ENCODE peak calls at places on chromosomes 5 and 9, in nine cellular contexts. One of them, this sample, is unnamed.

GRCh38 chr5:1314564-1314982 is 19.7 kb upstream of the TERT start:
- DNase-seq in tibial nerve: no peak
- DNase-seq in coronary artery: no peak
- DNase-seq in HCT116: no peak
- DNase-seq in choroid plexus epithelial cell: no peak
- DNase-seq in neural progenitor cell: no peak
- DNase-seq in A549: no peak
- DNase-seq in ascending aorta: peak; percentile 52
- DNase-seq in stomach: peak; percentile 19
- DNase-seq in this sample: no peak

GRCh38 chr5:103624748-103625147 is 62.2 kb upstream of the NUDT12 start:
- DNase-seq in choroid plexus epithelial cell: peak; percentile 86
- DNase-seq in coronary artery: no peak
- DNase-seq in tibial nerve: no peak
- DNase-seq in ascending aorta: no peak
- DNase-seq in stomach: no peak
- DNase-seq in HCT116: no peak
- DNase-seq in A549: no peak
- DNase-seq in neural progenitor cell: no peak
- DNase-seq in this sample: peak; percentile 6

GRCh38 chr9:83034587-83034986 is 28.4 kb downstream of the RASEF start:
- DNase-seq in neural progenitor cell: no peak
- DNase-seq in coronary artery: no peak
- DNase-seq in tibial nerve: no peak
- DNase-seq in HCT116: no peak
- DNase-seq in A549: no peak
- DNase-seq in choroid plexus epithelial cell: peak; percentile 64
- DNase-seq in stomach: no peak
- DNase-seq in ascending aorta: no peak
- DNase-seq in this sample: no peak

GRCh38 chr5:16937023-16937379 is 913 bp upstream of the MYO10 start:
- DNase-seq in choroid plexus epithelial cell: no peak
- DNase-seq in stomach: peak; percentile 77
- DNase-seq in coronary artery: no peak
- DNase-seq in neural progenitor cell: no peak
- DNase-seq in HCT116: no peak
- DNase-seq in ascending aorta: no peak
- DNase-seq in tibial nerve: no peak
- DNase-seq in A549: no peak
- DNase-seq in this sample: no peak

GRCh38 chr5:40480392-40480791 is 199.3 kb upstream of the PTGER4 start:
- DNase-seq in neural progenitor cell: no peak
- DNase-seq in stomach: no peak
- DNase-seq in A549: no peak
- DNase-seq in ascending aorta: no peak
- DNase-seq in tibial nerve: no peak
- DNase-seq in HCT116: no peak
- DNase-seq in coronary artery: no peak
- DNase-seq in choroid plexus epithelial cell: no peak
- DNase-seq in this sample: no peak

GRCh38 chr9:130110166-130110565 is 56.5 kb downstream of the GPR107 start:
- DNase-seq in HCT116: no peak
- DNase-seq in tibial nerve: no peak
- DNase-seq in neural progenitor cell: no peak
- DNase-seq in ascending aorta: no peak
- DNase-seq in choroid plexus epithelial cell: no peak
- DNase-seq in stomach: no peak
- DNase-seq in A549: no peak
- DNase-seq in coronary artery: no peak
- DNase-seq in this sample: no peak

GRCh38 chr5:151947924-151948323 is 23.3 kb upstream of the GLRA1 start:
- DNase-seq in choroid plexus epithelial cell: peak; percentile 73
- DNase-seq in A549: no peak
- DNase-seq in neural progenitor cell: no peak
- DNase-seq in tibial nerve: no peak
- DNase-seq in stomach: no peak
- DNase-seq in ascending aorta: no peak
- DNase-seq in HCT116: no peak
- DNase-seq in coronary artery: no peak
- DNase-seq in this sample: no peak

GRCh38 chr9:137306546-137307254 is 4.6 kb upstream of the NRARP start:
- DNase-seq in stomach: no peak
- DNase-seq in coronary artery: peak; percentile 70
- DNase-seq in choroid plexus epithelial cell: no peak
- DNase-seq in neural progenitor cell: no peak
- DNase-seq in tibial nerve: no peak
- DNase-seq in ascending aorta: peak; percentile 62
- DNase-seq in A549: no peak
- DNase-seq in HCT116: no peak
- DNase-seq in this sample: no peak

GRCh38 chr9:137433916-137434431 is 7.2 kb downstream of the ENTPD8 start:
- DNase-seq in coronary artery: no peak
- DNase-seq in choroid plexus epithelial cell: no peak
- DNase-seq in neural progenitor cell: no peak
- DNase-seq in A549: no peak
- DNase-seq in stomach: no peak
- DNase-seq in ascending aorta: no peak
- DNase-seq in tibial nerve: no peak
- DNase-seq in HCT116: no peak
- DNase-seq in this sample: no peak

GRCh38 chr5:152676177-152676576 is 271.1 kb upstream of the NMUR2 start:
- DNase-seq in stomach: no peak
- DNase-seq in neural progenitor cell: no peak
- DNase-seq in coronary artery: no peak
- DNase-seq in choroid plexus epithelial cell: no peak
- DNase-seq in tibial nerve: no peak
- DNase-seq in HCT116: no peak
- DNase-seq in ascending aorta: no peak
- DNase-seq in A549: no peak
- DNase-seq in this sample: no peak

GRCh38 chr9:91771027-91771426 is 179.0 kb downstream of the ROR2 start:
- DNase-seq in neural progenitor cell: peak; percentile 35
- DNase-seq in coronary artery: no peak
- DNase-seq in HCT116: no peak
- DNase-seq in A549: no peak
- DNase-seq in stomach: no peak
- DNase-seq in choroid plexus epithelial cell: peak; percentile 97
- DNase-seq in tibial nerve: no peak
- DNase-seq in ascending aorta: no peak
- DNase-seq in this sample: peak; percentile 95

GRCh38 chr9:99057665-99058625 is 47.0 kb upstream of the TGFBR1 start:
- DNase-seq in choroid plexus epithelial cell: peak; percentile 97
- DNase-seq in coronary artery: no peak
- DNase-seq in HCT116: no peak
- DNase-seq in tibial nerve: peak; percentile 52
- DNase-seq in stomach: peak; percentile 59
- DNase-seq in neural progenitor cell: no peak
- DNase-seq in A549: no peak
- DNase-seq in ascending aorta: no peak
- DNase-seq in this sample: no peak

GRCh38 chr5:80254767-80255424 is 952 bp downstream of the SERINC5 start:
- DNase-seq in choroid plexus epithelial cell: peak; percentile 48
- DNase-seq in tibial nerve: peak; percentile 19
- DNase-seq in HCT116: no peak
- DNase-seq in stomach: peak; percentile 49
- DNase-seq in A549: peak; percentile 28
- DNase-seq in ascending aorta: no peak
- DNase-seq in neural progenitor cell: no peak
- DNase-seq in coronary artery: no peak
- DNase-seq in this sample: peak; percentile 35

GRCh38 chr5:32711693-32712462 is 757 bp downstream of the NPR3 start:
- DNase-seq in neural progenitor cell: peak; percentile 62
- DNase-seq in ascending aorta: peak; percentile 76
- DNase-seq in HCT116: no peak
- DNase-seq in tibial nerve: no peak
- DNase-seq in A549: peak; percentile 35
- DNase-seq in stomach: no peak
- DNase-seq in choroid plexus epithelial cell: peak; percentile 25
- DNase-seq in coronary artery: no peak
- DNase-seq in this sample: peak; percentile 65

GRCh38 chr5:175659546-175660248 is 1.8 kb downstream of the HRH2 start:
- DNase-seq in stomach: no peak
- DNase-seq in A549: no peak
- DNase-seq in HCT116: no peak
- DNase-seq in coronary artery: no peak
- DNase-seq in tibial nerve: no peak
- DNase-seq in choroid plexus epithelial cell: no peak
- DNase-seq in neural progenitor cell: no peak
- DNase-seq in ascending aorta: no peak
- DNase-seq in this sample: no peak
- H3K4me3 ChIP-seq in stomach: peak overlapping the region; percentile 79
- H3K4me3 ChIP-seq in A549: no peak overlapping the region
- H3K4me3 ChIP-seq in HCT116: no peak overlapping the region
- H3K4me3 ChIP-seq in coronary artery: no peak overlapping the region
- H3K4me3 ChIP-seq in tibial nerve: no peak overlapping the region
- H3K4me3 ChIP-seq in choroid plexus epithelial cell: no peak overlapping the region
- H3K4me3 ChIP-seq in neural progenitor cell: no peak overlapping the region
- H3K4me3 ChIP-seq in ascending aorta: no peak overlapping the region
- H3K4me3 ChIP-seq in this sample: no peak overlapping the region

GRCh38 chr5:132104561-132104960 is 31.0 kb downstream of the CSF2 start:
- DNase-seq in coronary artery: no peak
- DNase-seq in choroid plexus epithelial cell: no peak
- DNase-seq in stomach: no peak
- DNase-seq in A549: no peak
- DNase-seq in tibial nerve: no peak
- DNase-seq in ascending aorta: no peak
- DNase-seq in HCT116: no peak
- DNase-seq in neural progenitor cell: no peak
- DNase-seq in this sample: peak; percentile 68

GRCh38 chr5:132102101-132102701 is 28.6 kb downstream of the CSF2 start:
- DNase-seq in choroid plexus epithelial cell: no peak
- DNase-seq in A549: no peak
- DNase-seq in stomach: no peak
- DNase-seq in HCT116: no peak
- DNase-seq in neural progenitor cell: no peak
- DNase-seq in coronary artery: no peak
- DNase-seq in ascending aorta: no peak
- DNase-seq in tibial nerve: no peak
- DNase-seq in this sample: no peak

GRCh38 chr5:132103969-132104391 is 30.4 kb downstream of the CSF2 start:
- DNase-seq in ascending aorta: no peak
- DNase-seq in tibial nerve: no peak
- DNase-seq in stomach: no peak
- DNase-seq in neural progenitor cell: no peak
- DNase-seq in HCT116: no peak
- DNase-seq in choroid plexus epithelial cell: no peak
- DNase-seq in coronary artery: no peak
- DNase-seq in A549: no peak
- DNase-seq in this sample: no peak

GRCh38 chr5:132102944-132103343 is 29.4 kb downstream of the CSF2 start:
- DNase-seq in neural progenitor cell: no peak
- DNase-seq in A549: no peak
- DNase-seq in stomach: no peak
- DNase-seq in ascending aorta: no peak
- DNase-seq in HCT116: no peak
- DNase-seq in coronary artery: no peak
- DNase-seq in tibial nerve: no peak
- DNase-seq in choroid plexus epithelial cell: no peak
- DNase-seq in this sample: no peak

GRCh38 chr5:132103380-132103951 is 29.9 kb downstream of the CSF2 start:
- DNase-seq in tibial nerve: peak; percentile 49
- DNase-seq in HCT116: peak; percentile 86
- DNase-seq in coronary artery: peak; percentile 86
- DNase-seq in neural progenitor cell: no peak
- DNase-seq in ascending aorta: peak; percentile 96
- DNase-seq in choroid plexus epithelial cell: peak; percentile 90
- DNase-seq in stomach: peak; percentile 46
- DNase-seq in A549: peak; percentile 58
- DNase-seq in this sample: peak; percentile 94
- TF ChIP-seq CTCF in tibial nerve: no peak
- TF ChIP-seq CTCF in HCT116: no peak
- TF ChIP-seq CTCF in coronary artery: no peak
- TF ChIP-seq CTCF in neural progenitor cell: no peak
- TF ChIP-seq CTCF in ascending aorta: no peak
- TF ChIP-seq CTCF in choroid plexus epithelial cell: no peak
- TF ChIP-seq CTCF in stomach: no peak
- TF ChIP-seq CTCF in A549: no peak
- TF ChIP-seq CTCF in this sample: peak; percentile 23

DNA sequence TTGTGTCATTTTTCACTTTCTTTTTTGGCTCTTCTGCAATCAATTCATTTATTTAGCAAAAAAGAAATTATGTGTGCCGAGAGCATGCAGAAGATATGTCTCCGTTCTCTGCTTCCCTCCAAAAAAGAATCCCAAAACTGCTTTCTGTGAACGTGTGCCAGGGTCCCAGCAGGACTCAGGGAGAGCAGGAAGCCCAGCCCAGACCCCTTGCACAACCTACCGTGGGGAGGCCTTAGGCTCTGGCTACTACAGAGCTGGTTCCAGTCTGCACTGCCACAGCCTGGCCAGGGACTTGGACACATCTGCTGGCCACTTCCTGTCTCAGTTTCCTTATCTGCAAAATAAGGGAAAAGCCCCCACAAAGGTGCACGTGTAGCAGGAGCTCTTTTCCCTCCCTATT is 2.4 kb downstream of the FGFR4 start:
- DNase-seq in ascending aorta: no peak
- DNase-seq in coronary artery: no peak
- DNase-seq in A549: no peak
- DNase-seq in HCT116: no peak
- DNase-seq in neural progenitor cell: no peak
- DNase-seq in tibial nerve: no peak
- DNase-seq in choroid plexus epithelial cell: peak; percentile 55
- DNase-seq in stomach: no peak
- DNase-seq in this sample: peak; percentile 16
- H3K4me3 ChIP-seq in ascending aorta: no peak overlapping the region
- H3K4me3 ChIP-seq in coronary artery: no peak overlapping the region
- H3K4me3 ChIP-seq in A549: no peak overlapping the region
- H3K4me3 ChIP-seq in HCT116: no peak overlapping the region
- H3K4me3 ChIP-seq in neural progenitor cell: no peak overlapping the region
- H3K4me3 ChIP-seq in tibial nerve: no peak overlapping the region
- H3K4me3 ChIP-seq in choroid plexus epithelial cell: no peak overlapping the region
- H3K4me3 ChIP-seq in stomach: no peak overlapping the region
- H3K4me3 ChIP-seq in this sample: no peak overlapping the region

DNA sequence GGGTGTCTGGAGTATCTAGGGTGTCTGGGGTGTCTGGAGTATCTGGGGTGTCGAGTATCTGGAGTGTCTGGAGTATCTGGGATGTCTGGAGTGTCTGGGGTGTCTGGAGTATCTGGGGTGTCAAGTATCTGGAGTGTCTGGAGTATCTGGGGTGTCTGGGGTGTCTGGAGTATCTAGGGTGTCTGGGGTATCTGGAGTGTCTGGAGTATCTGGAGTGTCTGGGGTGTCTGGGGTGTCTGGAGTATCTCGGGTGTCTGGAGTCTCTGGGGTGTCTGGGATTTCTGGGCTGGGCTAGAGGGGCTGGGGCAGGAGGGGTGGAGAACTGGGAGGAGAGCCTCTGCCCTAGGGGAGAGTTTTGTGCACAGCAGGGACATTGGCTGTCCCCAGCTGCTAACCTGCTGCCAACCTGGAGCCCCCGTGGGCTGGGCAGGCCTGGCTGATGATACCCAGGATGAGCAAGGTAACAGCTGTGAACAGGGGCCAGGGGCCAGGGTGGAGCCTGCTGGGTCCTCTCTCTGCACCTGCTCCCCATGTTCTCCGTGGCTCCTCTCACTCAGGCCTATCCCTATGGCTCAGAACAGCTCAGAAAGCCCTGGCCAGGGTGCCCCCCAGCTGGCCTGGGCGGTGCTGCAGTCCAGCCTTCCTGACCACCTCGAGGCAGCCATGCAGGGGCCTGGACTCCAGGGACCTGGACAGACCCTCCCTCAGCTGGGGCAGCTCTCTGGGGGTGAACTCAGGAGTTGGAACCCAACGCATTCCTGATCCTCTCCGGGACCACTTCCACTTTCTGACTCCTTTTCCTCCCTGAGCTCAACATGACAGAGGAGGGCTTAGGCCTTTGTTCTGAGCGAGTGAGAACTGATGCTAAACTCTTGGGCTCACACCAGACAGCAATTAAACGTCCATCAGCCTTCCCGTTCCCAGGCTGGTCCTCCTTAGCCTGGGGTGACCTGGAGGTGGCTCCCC is 29.9 kb downstream of the LHX3 start:
- DNase-seq in stomach: no peak
- DNase-seq in tibial nerve: no peak
- DNase-seq in coronary artery: no peak
- DNase-seq in ascending aorta: no peak
- DNase-seq in neural progenitor cell: peak; percentile 71
- DNase-seq in HCT116: no peak
- DNase-seq in choroid plexus epithelial cell: no peak
- DNase-seq in A549: no peak
- DNase-seq in this sample: no peak
- TF ChIP-seq CTCF in stomach: no peak
- TF ChIP-seq CTCF in tibial nerve: no peak
- TF ChIP-seq CTCF in coronary artery: no peak
- TF ChIP-seq CTCF in ascending aorta: no peak
- TF ChIP-seq CTCF in neural progenitor cell: peak; percentile 14
- TF ChIP-seq CTCF in HCT116: no peak
- TF ChIP-seq CTCF in choroid plexus epithelial cell: no peak
- TF ChIP-seq CTCF in A549: no peak
- TF ChIP-seq CTCF in this sample: no peak